ENCODE peak calls at places on chromosomes 5 and 9, in six cellular contexts. One of them, this sample, is unnamed.

GRCh38 chr5:45279109-45279508 is 417.1 kb downstream of the HCN1 start:
- DNase-seq in HepG2: peak
- DNase-seq in H1: no peak
- DNase-seq in WTC11: no peak
- DNase-seq in K562: no peak
- DNase-seq in endothelial cell of umbilical vein: no peak
- DNase-seq in this sample: no peak

GRCh38 chr5:74546796-74547195 is 93.7 kb downstream of the ENC1 start:
- DNase-seq in endothelial cell of umbilical vein: no peak
- DNase-seq in HepG2: no peak
- DNase-seq in K562: no peak
- DNase-seq in WTC11: no peak
- DNase-seq in H1: no peak
- DNase-seq in this sample: no peak

GRCh38 chr5:97422678-97423077 is 239.6 kb upstream of the RIOK2 start:
- DNase-seq in WTC11: no peak
- DNase-seq in H1: no peak
- DNase-seq in HepG2: no peak
- DNase-seq in K562: no peak
- DNase-seq in endothelial cell of umbilical vein: no peak
- DNase-seq in this sample: no peak

GRCh38 chr5:179930788-179931473 is 23.2 kb upstream of the TBC1D9B start:
- DNase-seq in HepG2: no peak
- DNase-seq in H1: no peak
- DNase-seq in WTC11: no peak
- DNase-seq in endothelial cell of umbilical vein: peak
- DNase-seq in K562: no peak
- DNase-seq in this sample: no peak

GRCh38 chr5:154418344-154418820 is 27.4 kb upstream of the SAP30L start:
- DNase-seq in H1: no peak
- DNase-seq in HepG2: no peak
- DNase-seq in K562: no peak
- DNase-seq in endothelial cell of umbilical vein: no peak
- DNase-seq in WTC11: no peak
- DNase-seq in this sample: no peak

GRCh38 chr9:93198117-93198838 is 14.3 kb downstream of the WNK2 start:
- DNase-seq in WTC11: no peak
- DNase-seq in H1: no peak
- DNase-seq in HepG2: no peak
- DNase-seq in endothelial cell of umbilical vein: no peak
- DNase-seq in K562: no peak
- DNase-seq in this sample: no peak

GRCh38 chr5:59041355-59041754 is 458.5 kb downstream of the RAB3C start:
- DNase-seq in endothelial cell of umbilical vein: no peak
- DNase-seq in WTC11: no peak
- DNase-seq in K562: no peak
- DNase-seq in H1: no peak
- DNase-seq in HepG2: no peak
- DNase-seq in this sample: peak

GRCh38 chr5:170590537-170590936 is 86.7 kb downstream of the KCNIP1 start:
- DNase-seq in WTC11: no peak
- DNase-seq in K562: no peak
- DNase-seq in HepG2: no peak
- DNase-seq in endothelial cell of umbilical vein: no peak
- DNase-seq in H1: no peak
- DNase-seq in this sample: no peak

GRCh38 chr9:134488251-134488900 is 153.2 kb upstream of the COL5A1 start:
- DNase-seq in H1: no peak
- DNase-seq in endothelial cell of umbilical vein: no peak
- DNase-seq in K562: no peak
- DNase-seq in HepG2: no peak
- DNase-seq in WTC11: no peak
- DNase-seq in this sample: no peak

GRCh38 chr9:131543141-131543540 is 2.2 kb upstream of the PRRT1B start:
- DNase-seq in HepG2: no peak
- DNase-seq in WTC11: no peak
- DNase-seq in endothelial cell of umbilical vein: no peak
- DNase-seq in H1: no peak
- DNase-seq in K562: no peak
- DNase-seq in this sample: no peak

GRCh38 chr5:141003791-141004601 is 37.7 kb downstream of the PCDHAC2 start:
- DNase-seq in H1: peak
- DNase-seq in HepG2: no peak
- DNase-seq in K562: no peak
- DNase-seq in WTC11: no peak
- DNase-seq in endothelial cell of umbilical vein: peak
- DNase-seq in this sample: peak

GRCh38 chr5:133117166-133117929 is 65.5 kb downstream of the HSPA4 start:
- DNase-seq in HepG2: no peak
- DNase-seq in WTC11: no peak
- DNase-seq in H1: no peak
- DNase-seq in endothelial cell of umbilical vein: no peak
- DNase-seq in K562: no peak
- DNase-seq in this sample: no peak

GRCh38 chr5:86806206-86806605 is 188.5 kb downstream of the COX7C start:
- DNase-seq in endothelial cell of umbilical vein: no peak
- DNase-seq in H1: no peak
- DNase-seq in WTC11: no peak
- DNase-seq in HepG2: peak
- DNase-seq in K562: no peak
- DNase-seq in this sample: peak

GRCh38 chr9:90801507-90802289 is at the start of gene SYK:
- DNase-seq in K562: peak
- DNase-seq in H1: no peak
- DNase-seq in HepG2: no peak
- DNase-seq in endothelial cell of umbilical vein: no peak
- DNase-seq in WTC11: peak
- DNase-seq in this sample: no peak

GRCh38 chr5:80064124-80064523 is 29.0 kb downstream of the THBS4 start:
- DNase-seq in HepG2: no peak
- DNase-seq in H1: no peak
- DNase-seq in WTC11: no peak
- DNase-seq in K562: no peak
- DNase-seq in endothelial cell of umbilical vein: no peak
- DNase-seq in this sample: no peak

GRCh38 chr9:106287108-106287631 is 575.8 kb upstream of the ZNF462 start:
- DNase-seq in K562: no peak
- DNase-seq in WTC11: no peak
- DNase-seq in H1: no peak
- DNase-seq in HepG2: no peak
- DNase-seq in endothelial cell of umbilical vein: no peak
- DNase-seq in this sample: no peak

GRCh38 chr5:151923865-151924264 is 786 bp downstream of the GLRA1 start:
- DNase-seq in K562: peak
- DNase-seq in WTC11: peak
- DNase-seq in HepG2: no peak
- DNase-seq in endothelial cell of umbilical vein: no peak
- DNase-seq in H1: peak
- DNase-seq in this sample: peak

GRCh38 chr9:91315191-91315590 is 46.5 kb downstream of the AUH start:
- DNase-seq in HepG2: no peak
- DNase-seq in WTC11: peak
- DNase-seq in endothelial cell of umbilical vein: no peak
- DNase-seq in K562: no peak
- DNase-seq in H1: no peak
- DNase-seq in this sample: no peak

GRCh38 chr5:3364941-3365340 is 230.7 kb upstream of the IRX1 start:
- DNase-seq in HepG2: no peak
- DNase-seq in H1: no peak
- DNase-seq in endothelial cell of umbilical vein: no peak
- DNase-seq in WTC11: no peak
- DNase-seq in K562: no peak
- DNase-seq in this sample: no peak

GRCh38 chr5:181173420-181174342 is 26.3 kb downstream of the OR2V2 start:
- DNase-seq in endothelial cell of umbilical vein: peak
- DNase-seq in WTC11: peak
- DNase-seq in H1: peak
- DNase-seq in K562: peak
- DNase-seq in HepG2: peak
- DNase-seq in this sample: peak

GRCh38 chr5:135019314-135019713 is 14.7 kb downstream of the PITX1 start:
- DNase-seq in K562: no peak
- DNase-seq in HepG2: no peak
- DNase-seq in WTC11: peak
- DNase-seq in endothelial cell of umbilical vein: no peak
- DNase-seq in H1: no peak
- DNase-seq in this sample: no peak

GRCh38 chr9:97625620-97626019 is 7.5 kb downstream of the TSTD2 start:
- DNase-seq in WTC11: no peak
- DNase-seq in K562: no peak
- DNase-seq in H1: no peak
- DNase-seq in endothelial cell of umbilical vein: no peak
- DNase-seq in HepG2: no peak
- DNase-seq in this sample: no peak

GRCh38 chr5:40291338-40291737 is 388.4 kb upstream of the PTGER4 start:
- DNase-seq in K562: no peak
- DNase-seq in endothelial cell of umbilical vein: peak
- DNase-seq in WTC11: no peak
- DNase-seq in HepG2: no peak
- DNase-seq in H1: no peak
- DNase-seq in this sample: no peak

DNA sequence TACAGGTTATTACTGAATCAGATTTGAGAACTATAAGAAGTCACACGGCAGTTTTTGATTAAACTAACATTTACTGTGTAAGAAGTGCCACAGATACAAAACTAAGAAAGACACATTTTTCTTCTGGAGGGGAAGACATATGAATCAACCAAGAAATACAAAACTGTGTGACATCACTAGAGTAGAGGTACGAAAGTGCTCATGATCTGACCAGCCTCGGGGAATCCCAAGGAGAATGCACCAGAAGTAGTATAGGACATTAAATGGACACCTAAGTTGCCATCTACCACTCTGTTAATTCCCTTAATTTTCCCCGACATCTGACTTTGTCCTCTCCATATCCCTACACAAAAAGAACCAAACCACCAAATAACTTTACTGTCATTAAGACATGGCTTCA is 5.3 kb upstream of the IFNK start:
- DNase-seq in H1: no peak
- DNase-seq in WTC11: no peak
- DNase-seq in endothelial cell of umbilical vein: no peak
- DNase-seq in HepG2: no peak
- DNase-seq in K562: no peak
- DNase-seq in this sample: no peak
- TF ChIP-seq JUN in H1: no peak
- TF ChIP-seq JUN in WTC11: no peak
- TF ChIP-seq JUN in endothelial cell of umbilical vein: no peak
- TF ChIP-seq JUN in HepG2: no peak
- TF ChIP-seq JUN in K562: no peak
- TF ChIP-seq JUN in this sample: no peak

DNA sequence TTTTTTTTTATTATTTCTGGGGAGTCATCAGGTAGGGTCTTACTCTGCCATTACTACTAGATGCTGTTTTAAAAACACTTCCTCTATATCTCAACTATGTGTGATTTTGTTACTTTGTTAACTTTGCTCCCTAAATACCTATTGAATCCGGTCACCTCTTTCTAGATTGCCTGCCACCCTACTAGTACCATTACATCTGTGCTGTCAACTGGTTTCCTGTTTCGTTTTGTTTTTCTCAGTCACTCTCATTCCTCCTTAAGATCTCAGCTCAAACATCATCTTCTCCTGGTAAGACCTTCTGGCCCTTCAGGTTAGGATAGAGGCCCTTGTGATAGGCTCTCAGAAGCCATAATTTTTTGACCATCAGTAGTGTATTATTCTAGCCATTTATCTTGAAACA is 324.2 kb upstream of the ATP10B start:
- DNase-seq in K562: no peak
- DNase-seq in HepG2: no peak
- DNase-seq in H1: no peak
- DNase-seq in WTC11: no peak
- DNase-seq in endothelial cell of umbilical vein: no peak
- DNase-seq in this sample: no peak
- TF ChIP-seq CTCF in K562: no peak
- TF ChIP-seq CTCF in HepG2: no peak
- TF ChIP-seq CTCF in H1: no peak
- TF ChIP-seq CTCF in WTC11: no peak
- TF ChIP-seq CTCF in endothelial cell of umbilical vein: no peak
- TF ChIP-seq CTCF in this sample: no peak

DNA sequence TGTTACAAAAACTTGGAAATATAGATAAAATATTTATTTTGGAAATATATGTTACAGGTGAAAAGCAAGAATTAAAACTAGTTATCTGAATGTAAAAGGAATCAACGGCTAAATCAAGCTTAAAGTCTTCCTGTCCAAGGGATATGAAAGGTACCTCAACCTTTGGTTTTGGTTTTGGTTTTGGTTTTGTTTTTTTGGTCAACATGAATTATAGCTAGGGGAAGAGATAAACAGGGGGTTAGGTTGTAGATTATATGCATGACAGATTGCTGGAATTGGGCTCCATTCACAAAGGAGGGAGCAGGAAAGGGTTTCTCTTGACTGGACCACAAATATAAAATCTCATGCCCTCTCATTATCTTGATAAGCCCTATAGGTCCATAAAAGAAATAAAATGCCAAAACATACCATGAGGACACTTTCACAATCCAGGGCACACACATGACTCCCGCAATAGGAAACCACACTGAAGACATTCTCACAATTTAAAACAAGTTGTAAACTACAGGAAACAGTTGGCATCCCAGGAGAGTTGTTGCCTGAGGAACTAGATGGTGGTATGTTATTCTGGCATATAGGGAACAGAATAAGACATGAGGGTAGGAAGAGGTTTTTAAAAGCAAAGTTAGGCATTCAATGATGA is 46.6 kb upstream of the MACIR start:
- DNase-seq in WTC11: no peak
- DNase-seq in K562: no peak
- DNase-seq in H1: no peak
- DNase-seq in endothelial cell of umbilical vein: peak
- DNase-seq in HepG2: no peak
- DNase-seq in this sample: no peak
- TF ChIP-seq JUN in WTC11: no peak
- TF ChIP-seq JUN in K562: no peak
- TF ChIP-seq JUN in H1: no peak
- TF ChIP-seq JUN in endothelial cell of umbilical vein: no peak
- TF ChIP-seq JUN in HepG2: no peak
- TF ChIP-seq JUN in this sample: no peak

GRCh38 chr5:93062548-93062947 is 518.5 kb downstream of the NR2F1-AS1 start:
- DNase-seq in endothelial cell of umbilical vein: peak
- DNase-seq in WTC11: no peak
- DNase-seq in H1: no peak
- DNase-seq in HepG2: no peak
- DNase-seq in K562: no peak
- DNase-seq in this sample: no peak
- TF ChIP-seq CTCF in endothelial cell of umbilical vein: no peak
- TF ChIP-seq CTCF in WTC11: no peak
- TF ChIP-seq CTCF in H1: no peak
- TF ChIP-seq CTCF in HepG2: peak
- TF ChIP-seq CTCF in K562: no peak
- TF ChIP-seq CTCF in this sample: no peak

GRCh38 chr5:158406884-158407790 is 548.2 kb upstream of the CLINT1 start:
- DNase-seq in endothelial cell of umbilical vein: peak
- DNase-seq in H1: no peak
- DNase-seq in K562: no peak
- DNase-seq in WTC11: no peak
- DNase-seq in HepG2: no peak
- DNase-seq in this sample: no peak
- TF ChIP-seq JUN in endothelial cell of umbilical vein: peak
- TF ChIP-seq JUN in H1: no peak
- TF ChIP-seq JUN in K562: no peak
- TF ChIP-seq JUN in WTC11: no peak
- TF ChIP-seq JUN in HepG2: no peak
- TF ChIP-seq JUN in this sample: no peak

GRCh38 chr9:81174023-81174422 is 515.3 kb downstream of the TLE1 start:
- DNase-seq in WTC11: no peak
- DNase-seq in endothelial cell of umbilical vein: no peak
- DNase-seq in K562: no peak
- DNase-seq in H1: no peak
- DNase-seq in HepG2: peak
- DNase-seq in this sample: no peak
- TF ChIP-seq CTCF in WTC11: no peak
- TF ChIP-seq CTCF in endothelial cell of umbilical vein: no peak
- TF ChIP-seq CTCF in K562: no peak
- TF ChIP-seq CTCF in H1: no peak
- TF ChIP-seq CTCF in HepG2: no peak
- TF ChIP-seq CTCF in this sample: peak

This sample was measured in A549.